ENCODE peak calls at places on chromosomes 7 and 10, in five cellular contexts. J, Z, M, R and V are unnamed samples.

GRCh38 chr10:35574924-35575352 is 30.2 kb upstream of the GJD4 start:
- DNase-seq in Z (peak; percentile 97), R (peak; percentile 98), M (no peak), J (peak; percentile 88), V (no peak)

GRCh38 chr10:77564781-77565589 is 72.6 kb downstream of the KCNMA1 start:
- DNase-seq in Z (no peak), J (no peak), M (no peak), R (peak; percentile 33), V (no peak)

GRCh38 chr10:22460531-22461403 is 115.5 kb downstream of the SPAG6 start:
- DNase-seq in J (no peak), M (no peak), Z (no peak), R (no peak), V (no peak)

GRCh38 chr7:84533209-84533608 is 338.6 kb upstream of the SEMA3A start:
- DNase-seq in J (no peak), R (no peak), M (no peak), Z (no peak), V (no peak)

GRCh38 chr10:62856021-62856420 is 39.9 kb upstream of the EGR2 start:
- DNase-seq in Z (no peak), M (no peak), R (no peak), J (no peak), V (no peak)

GRCh38 chr10:3464760-3465405 is 292.3 kb upstream of the PITRM1 start:
- DNase-seq in R (peak; percentile 17), J (no peak), M (no peak), Z (no peak), V (no peak)

GRCh38 chr7:102277901-102278300 is 8.8 kb upstream of the SH2B2 start:
- DNase-seq in Z (no peak), R (no peak), J (no peak), M (no peak), V (no peak)

GRCh38 chr7:90383879-90384278 is 19.4 kb upstream of the CLDN12 start:
- DNase-seq in J (peak; percentile 49), Z (peak; percentile 49), R (peak; percentile 79), M (no peak), V (no peak)

GRCh38 chr7:76225379-76225778 is 23.7 kb downstream of the SRRM3 start:
- DNase-seq in J (peak; percentile 31), Z (no peak), M (peak; percentile 22), R (peak; percentile 23), V (no peak)

DNA sequence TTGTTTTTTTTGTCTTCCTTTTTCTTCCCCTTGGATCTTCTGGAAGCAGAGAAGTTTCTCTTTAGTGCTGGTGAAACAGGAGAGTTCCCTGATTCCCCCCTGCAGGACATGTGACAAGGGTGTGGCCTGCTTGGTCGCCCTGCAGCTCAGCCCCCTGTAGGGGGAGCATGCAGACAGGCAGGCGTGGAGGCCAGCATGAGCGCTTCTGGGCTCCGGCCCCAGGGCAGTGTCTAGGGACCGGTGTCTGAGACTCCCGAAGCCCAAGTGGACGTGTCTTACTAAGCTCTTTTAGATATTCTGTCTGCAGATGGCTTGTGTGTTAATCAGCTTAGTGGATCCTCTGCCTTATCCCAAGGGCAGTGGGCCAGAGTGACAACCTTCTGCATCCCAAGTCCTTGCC is 26.1 kb downstream of the PRSS58 start:
- DNase-seq in M (no peak), J (no peak), R (no peak), Z (no peak), V (no peak)
- TF ChIP-seq CTCF in M (no peak), J (no peak), R (no peak), Z (peak; percentile 55), V (no peak)

DNA sequence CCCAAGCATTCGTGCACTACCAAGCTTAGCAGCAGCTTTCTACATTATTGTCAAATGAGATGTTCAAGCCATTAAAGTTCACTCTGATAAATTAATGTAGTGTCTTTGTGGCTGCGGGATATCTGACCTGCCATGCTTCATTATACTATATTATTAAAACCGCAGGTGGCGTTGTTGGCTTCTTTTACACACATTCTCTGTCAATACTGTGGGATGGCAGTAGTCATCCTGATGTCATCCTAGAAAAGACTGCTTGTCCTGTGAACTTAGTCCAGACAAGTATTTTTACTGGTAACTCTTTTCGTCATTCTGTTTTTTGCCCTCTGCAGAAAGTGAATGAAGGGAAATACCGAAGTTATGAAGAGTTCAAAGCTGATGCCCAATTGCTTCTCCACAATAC is 103.9 kb downstream of the ZMYND11 start:
- DNase-seq in M (no peak), R (peak; percentile 29), Z (peak; percentile 34), J (peak; percentile 19), V (no peak)
- TF ChIP-seq CTCF in M (no peak), R (no peak), Z (peak; percentile 15), J (no peak), V (no peak)

GRCh38 chr7:48225101-48225500 is 53.8 kb downstream of the ABCA13 start:
- DNase-seq in R (no peak), Z (no peak), M (no peak), J (no peak), V (no peak)
- TF ChIP-seq CTCF in R (no peak), Z (no peak), M (no peak), J (no peak), V (no peak)

GRCh38 chr10:113292086-113292485 is 260.8 kb upstream of the HABP2 start:
- DNase-seq in J (no peak), R (no peak), M (no peak), Z (no peak), V (no peak)

GRCh38 chr10:113292743-113293142 is 260.1 kb upstream of the HABP2 start:
- DNase-seq in M (no peak), R (no peak), Z (no peak), J (no peak), V (no peak)

GRCh38 chr10:113293167-113293566 is 259.7 kb upstream of the HABP2 start:
- DNase-seq in J (no peak), Z (no peak), R (no peak), M (no peak), V (no peak)

GRCh38 chr10:113297226-113297625 is 255.6 kb upstream of the HABP2 start:
- DNase-seq in R (peak; percentile 14), M (no peak), J (no peak), Z (peak; percentile 51), V (no peak)

DNA sequence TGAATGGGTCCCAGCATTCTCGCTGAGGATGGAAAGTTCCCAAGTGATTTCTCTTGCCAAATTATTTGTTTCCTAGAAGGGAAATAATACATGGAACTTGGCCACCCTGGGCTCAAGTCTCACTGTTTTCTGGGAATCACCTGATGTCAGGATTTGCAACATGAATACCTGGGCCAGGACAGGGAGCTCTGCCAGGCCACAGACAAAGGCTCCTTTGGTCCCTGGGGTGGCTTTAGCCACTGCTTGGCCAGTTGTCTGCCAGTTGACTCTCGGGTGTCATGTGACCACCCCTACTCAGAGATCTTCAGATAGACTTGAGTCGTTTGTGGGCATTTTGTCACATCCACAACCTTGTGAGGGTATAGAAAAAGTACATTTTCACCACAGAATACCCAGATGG is 258.0 kb upstream of the HABP2 start:
- DNase-seq in Z (no peak), M (no peak), R (no peak), J (no peak), V (no peak)
- TF ChIP-seq CTCF in Z (no peak), M (no peak), R (no peak), J (no peak), V (no peak)

DNA sequence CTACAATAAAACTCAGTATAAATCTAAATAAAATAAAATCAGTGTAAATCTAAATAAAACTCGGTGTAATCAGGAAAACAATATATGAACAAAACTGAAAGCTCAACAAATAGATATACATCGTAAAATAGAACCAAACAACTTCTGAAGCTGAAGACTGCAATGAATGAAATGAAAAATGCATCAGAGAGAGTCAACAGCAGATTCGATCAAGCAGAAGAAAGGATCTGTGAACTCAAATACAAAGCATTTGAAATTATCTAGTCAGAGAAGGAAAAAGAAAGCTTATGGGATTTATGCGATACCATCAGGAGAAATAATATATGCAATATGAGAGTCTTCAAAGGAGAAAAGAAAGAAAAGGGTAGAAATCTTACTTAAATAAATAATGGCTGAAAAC is 255.0 kb downstream of the BICC1 start:
- DNase-seq in M (no peak), J (no peak), R (no peak), Z (no peak), V (no peak)
- TF ChIP-seq CTCF in M (no peak), J (no peak), R (no peak), Z (no peak), V (no peak)